ENCODE peak calls at places on chromosome 21, in five cellular contexts. K, H, B, F and P are unnamed samples.

GRCh38 chr21:41536076-41536826 is 28.3 kb upstream of the TMPRSS2 start:
- DNase-seq in K (no peak), H (no peak), B (no peak), F (no peak), P (no peak)

GRCh38 chr21:35768187-35768586 is 292.1 kb downstream of the SETD4 start:
- DNase-seq in K (no peak), H (no peak), B (no peak), F (peak), P (peak)

GRCh38 chr21:43361493-43362296 is 65.2 kb downstream of the SIK1 start:
- DNase-seq in K (peak), H (no peak), B (no peak), F (peak), P (no peak)

GRCh38 chr21:36773111-36773510 is 74.2 kb downstream of the SIM2 start:
- DNase-seq in K (peak), H (no peak), B (peak), F (peak), P (peak)

GRCh38 chr21:41510500-41510899 is 2.5 kb upstream of the TMPRSS2 start:
- DNase-seq in K (no peak), H (no peak), B (no peak), F (no peak), P (no peak)

GRCh38 chr21:36985761-36986594 is 19.5 kb upstream of the HLCS start:
- DNase-seq in K (no peak), H (no peak), B (no peak), F (no peak), P (no peak)

GRCh38 chr21:36325373-36326010 is 5.5 kb downstream of the MORC3 start:
- DNase-seq in K (peak), H (no peak), B (no peak), F (no peak), P (peak)

GRCh38 chr21:31162827-31163226 is 124.6 kb upstream of the KRTAP19-8 start:
- DNase-seq in K (peak), H (no peak), B (no peak), F (no peak), P (peak)

GRCh38 chr21:42150458-42151085 is 68.4 kb upstream of the ABCG1 start:
- DNase-seq in K (no peak), H (no peak), B (no peak), F (no peak), P (no peak)

GRCh38 chr21:42460391-42461184 is 35.4 kb downstream of the RSPH1 start:
- DNase-seq in K (no peak), H (no peak), B (no peak), F (no peak), P (no peak)

GRCh38 chr21:41387042-41387819 is 25.4 kb downstream of the MX2 start:
- DNase-seq in K (no peak), H (no peak), B (no peak), F (no peak), P (no peak)

GRCh38 chr21:40505681-40506080 is 341.3 kb downstream of the DSCAM start:
- DNase-seq in K (no peak), H (no peak), B (no peak), F (no peak), P (no peak)

GRCh38 chr21:26810266-26810665 is 34.9 kb downstream of the ADAMTS1 start:
- DNase-seq in K (peak), H (no peak), B (no peak), F (no peak), P (no peak)

GRCh38 chr21:35198004-35198403 is 148.9 kb upstream of the RUNX1 start:
- DNase-seq in K (peak), H (peak), B (peak), F (no peak), P (peak)

GRCh38 chr21:38859852-38860251 is 54.1 kb downstream of the ETS2 start:
- DNase-seq in K (peak), H (no peak), B (no peak), F (no peak), P (no peak)
- TF ChIP-seq CTCF in K (no peak), H (no peak), B (no peak), F (no peak), P (no peak)

DNA sequence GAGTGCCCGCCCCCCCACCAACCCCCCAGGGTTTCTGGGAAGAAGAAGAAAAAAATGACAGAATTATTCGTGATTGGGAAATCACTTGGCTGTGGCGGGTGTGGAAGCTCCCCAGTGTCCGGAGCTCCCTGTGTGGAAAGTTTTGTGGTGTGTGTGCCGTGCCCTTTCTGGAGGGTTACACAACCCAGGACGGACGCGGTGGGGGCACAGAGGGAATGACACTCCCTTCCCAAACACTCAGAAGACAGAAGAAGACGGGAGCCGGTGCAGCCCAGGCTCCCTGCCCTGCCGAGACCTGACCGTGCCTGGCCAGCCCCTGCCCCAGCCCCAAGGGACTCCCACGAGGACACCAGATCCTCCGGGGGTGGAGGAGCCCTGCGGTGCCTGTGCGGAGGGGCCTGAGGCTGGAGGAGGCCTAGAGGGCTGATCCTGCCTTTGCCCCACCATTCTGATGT is 33.0 kb upstream of the ADARB1 start:
- DNase-seq in K (peak), H (no peak), B (peak), F (peak), P (peak)
- H3K4me3 ChIP-seq in K (no peak), H (no peak), B (peak), F (peak), P (no peak)

DNA sequence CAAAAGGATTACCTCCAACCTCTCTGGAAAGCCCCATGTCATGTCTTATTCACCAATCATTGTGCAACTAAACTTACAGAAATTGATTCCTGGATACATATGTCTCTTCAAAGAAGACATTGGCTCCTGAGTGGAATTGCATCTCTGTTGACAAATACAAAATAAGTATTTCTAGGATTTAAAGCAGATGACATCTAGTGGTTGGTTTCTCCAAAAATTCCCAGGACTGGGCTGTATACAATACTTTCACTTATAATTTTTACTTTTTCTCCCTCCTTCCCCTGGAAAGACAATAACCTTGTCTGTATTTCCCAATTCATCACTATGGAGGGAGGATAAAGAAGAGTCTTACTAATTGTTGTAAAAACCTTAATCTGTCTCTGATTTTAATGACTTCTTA is 1347.4 kb downstream of the NCAM2 start:
- DNase-seq in K (no peak), H (no peak), B (no peak), F (no peak), P (no peak)
- TF ChIP-seq CTCF in K (no peak), H (no peak), B (no peak), F (no peak), P (no peak)

GRCh38 chr21:45975017-45975595 is 6.5 kb upstream of the COL6A1 start:
- DNase-seq in K (peak), H (no peak), B (no peak), F (peak), P (peak)

GRCh38 chr21:45972716-45973474 is 8.7 kb upstream of the COL6A1 start:
- DNase-seq in K (peak), H (no peak), B (no peak), F (peak), P (peak)

GRCh38 chr21:45973475-45974072 is 8.0 kb upstream of the COL6A1 start:
- DNase-seq in K (peak), H (peak), B (no peak), F (peak), P (peak)

GRCh38 chr21:45972353-45972715 is 9.2 kb upstream of the COL6A1 start:
- DNase-seq in K (no peak), H (no peak), B (no peak), F (peak), P (no peak)

GRCh38 chr21:45974073-45975016 is 7.2 kb upstream of the COL6A1 start:
- DNase-seq in K (peak), H (no peak), B (no peak), F (peak), P (peak)
- H3K4me3 ChIP-seq in K (peak), H (peak), B (peak), F (peak), P (peak)

GRCh38 chr21:29621525-29621924 is 318.3 kb downstream of the GRIK1 start:
- DNase-seq in K (no peak), H (no peak), B (no peak), F (no peak), P (no peak)
- TF ChIP-seq CTCF in K (no peak), H (no peak), B (no peak), F (no peak), P (no peak)

DNA sequence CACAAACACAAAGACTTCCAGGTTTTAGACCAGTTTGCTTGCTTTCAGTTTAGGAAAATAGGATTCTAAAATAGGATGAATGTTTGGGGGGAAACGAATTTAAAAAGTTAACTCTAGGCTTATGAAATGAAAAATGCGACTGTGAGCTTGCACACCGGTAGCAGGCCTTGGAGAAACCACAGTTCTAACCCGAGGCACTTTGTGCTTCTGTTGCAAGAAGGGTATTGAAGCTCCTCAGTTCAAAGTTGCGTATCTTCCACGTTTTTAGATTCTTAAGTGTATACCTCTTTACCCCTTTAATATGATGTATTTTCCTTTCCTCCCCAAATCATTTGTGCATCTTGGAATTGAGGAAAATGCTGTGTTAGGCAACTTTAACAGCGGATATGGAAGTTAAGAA is 2.4 kb downstream of the MRPS6 start:
- DNase-seq in K (no peak), H (no peak), B (peak), F (no peak), P (no peak)
- H3K4me3 ChIP-seq in K (no peak), H (no peak), B (no peak), F (peak), P (no peak)